ENCODE peak calls at places on chromosomes 16 and 17, in six cellular contexts. One of them, this sample, is unnamed.

GRCh38 chr16:84874004-84874435 is 54.2 kb downstream of the CRISPLD2 start:
- DNase-seq in PC-9: no peak
- DNase-seq in AG10803: no peak
- DNase-seq in foreskin fibroblast: no peak
- DNase-seq in prostate gland: no peak
- DNase-seq in AG09309: no peak
- DNase-seq in this sample: no peak

GRCh38 chr16:28193530-28194423 is 18.0 kb downstream of the XPO6 start:
- DNase-seq in PC-9: peak
- DNase-seq in foreskin fibroblast: peak
- DNase-seq in prostate gland: no peak
- DNase-seq in AG10803: peak
- DNase-seq in AG09309: peak
- DNase-seq in this sample: peak

GRCh38 chr16:57196276-57196675 is 10.1 kb downstream of the RSPRY1 start:
- DNase-seq in AG09309: no peak
- DNase-seq in PC-9: no peak
- DNase-seq in AG10803: no peak
- DNase-seq in foreskin fibroblast: no peak
- DNase-seq in prostate gland: no peak
- DNase-seq in this sample: no peak

GRCh38 chr16:68116256-68116853 is 31.2 kb downstream of the NFATC3 start:
- DNase-seq in AG09309: peak
- DNase-seq in prostate gland: no peak
- DNase-seq in PC-9: no peak
- DNase-seq in AG10803: peak
- DNase-seq in foreskin fibroblast: peak
- DNase-seq in this sample: peak

GRCh38 chr16:17743158-17743557 is 272.4 kb upstream of the XYLT1 start:
- DNase-seq in AG09309: no peak
- DNase-seq in prostate gland: no peak
- DNase-seq in foreskin fibroblast: no peak
- DNase-seq in AG10803: no peak
- DNase-seq in PC-9: no peak
- DNase-seq in this sample: no peak

GRCh38 chr17:60134396-60135159 is 15.2 kb upstream of the CA4 start:
- DNase-seq in foreskin fibroblast: peak
- DNase-seq in prostate gland: no peak
- DNase-seq in PC-9: no peak
- DNase-seq in AG10803: peak
- DNase-seq in AG09309: no peak
- DNase-seq in this sample: peak

GRCh38 chr17:292531-293382 is 59.9 kb downstream of the RPH3AL start:
- DNase-seq in foreskin fibroblast: no peak
- DNase-seq in prostate gland: no peak
- DNase-seq in AG09309: no peak
- DNase-seq in AG10803: no peak
- DNase-seq in PC-9: no peak
- DNase-seq in this sample: no peak

GRCh38 chr17:76307299-76307965 is 644 bp downstream of the QRICH2 start:
- DNase-seq in PC-9: no peak
- DNase-seq in foreskin fibroblast: no peak
- DNase-seq in AG09309: no peak
- DNase-seq in prostate gland: no peak
- DNase-seq in AG10803: no peak
- DNase-seq in this sample: no peak

GRCh38 chr17:20096430-20096829 is 87.3 kb downstream of the SPECC1 start:
- DNase-seq in PC-9: no peak
- DNase-seq in prostate gland: no peak
- DNase-seq in AG09309: no peak
- DNase-seq in AG10803: no peak
- DNase-seq in foreskin fibroblast: no peak
- DNase-seq in this sample: no peak

GRCh38 chr16:57485916-57486857 is at the start of gene DOK4:
- DNase-seq in AG09309: no peak
- DNase-seq in foreskin fibroblast: peak
- DNase-seq in prostate gland: peak
- DNase-seq in PC-9: peak
- DNase-seq in AG10803: peak
- DNase-seq in this sample: peak

GRCh38 chr17:37476431-37477130 is 13.1 kb upstream of the DUSP14 start:
- DNase-seq in AG10803: peak
- DNase-seq in prostate gland: peak
- DNase-seq in foreskin fibroblast: peak
- DNase-seq in PC-9: peak
- DNase-seq in AG09309: no peak
- DNase-seq in this sample: no peak

GRCh38 chr17:72392056-72393010 is 271.5 kb downstream of the SOX9 start:
- DNase-seq in AG09309: peak
- DNase-seq in foreskin fibroblast: peak
- DNase-seq in prostate gland: no peak
- DNase-seq in AG10803: peak
- DNase-seq in PC-9: no peak
- DNase-seq in this sample: peak

GRCh38 chr17:82639628-82640027 is 8.6 kb downstream of the WDR45B start:
- DNase-seq in AG09309: no peak
- DNase-seq in PC-9: no peak
- DNase-seq in prostate gland: no peak
- DNase-seq in foreskin fibroblast: no peak
- DNase-seq in AG10803: no peak
- DNase-seq in this sample: no peak

GRCh38 chr16:80968386-80969113 is 38.1 kb downstream of the CMC2 start:
- DNase-seq in AG10803: peak
- DNase-seq in prostate gland: no peak
- DNase-seq in AG09309: no peak
- DNase-seq in foreskin fibroblast: peak
- DNase-seq in PC-9: no peak
- DNase-seq in this sample: peak
- TF ChIP-seq CTCF in AG10803: no peak
- TF ChIP-seq CTCF in prostate gland: no peak
- TF ChIP-seq CTCF in AG09309: no peak
- TF ChIP-seq CTCF in foreskin fibroblast: no peak
- TF ChIP-seq CTCF in PC-9: no peak
- TF ChIP-seq CTCF in this sample: no peak

GRCh38 chr17:31566247-31566991 is 174.9 kb downstream of the RAB11FIP4 start:
- DNase-seq in PC-9: no peak
- DNase-seq in AG09309: no peak
- DNase-seq in prostate gland: peak
- DNase-seq in foreskin fibroblast: no peak
- DNase-seq in AG10803: no peak
- DNase-seq in this sample: no peak

GRCh38 chr17:31564291-31564690 is 172.8 kb downstream of the RAB11FIP4 start:
- DNase-seq in PC-9: no peak
- DNase-seq in AG10803: peak
- DNase-seq in prostate gland: no peak
- DNase-seq in AG09309: no peak
- DNase-seq in foreskin fibroblast: peak
- DNase-seq in this sample: no peak

GRCh38 chr17:31566992-31567373 is 175.5 kb downstream of the RAB11FIP4 start:
- DNase-seq in AG09309: no peak
- DNase-seq in prostate gland: no peak
- DNase-seq in PC-9: no peak
- DNase-seq in AG10803: no peak
- DNase-seq in foreskin fibroblast: no peak
- DNase-seq in this sample: no peak

GRCh38 chr17:31564883-31565297 is 173.4 kb downstream of the RAB11FIP4 start:
- DNase-seq in prostate gland: no peak
- DNase-seq in AG10803: peak
- DNase-seq in PC-9: peak
- DNase-seq in AG09309: no peak
- DNase-seq in foreskin fibroblast: peak
- DNase-seq in this sample: peak

GRCh38 chr17:31565652-31566051 is 174.2 kb downstream of the RAB11FIP4 start:
- DNase-seq in prostate gland: no peak
- DNase-seq in AG10803: no peak
- DNase-seq in foreskin fibroblast: no peak
- DNase-seq in AG09309: no peak
- DNase-seq in PC-9: no peak
- DNase-seq in this sample: no peak
- H3K4me3 ChIP-seq in prostate gland: no peak
- H3K4me3 ChIP-seq in AG10803: peak
- H3K4me3 ChIP-seq in foreskin fibroblast: peak
- H3K4me3 ChIP-seq in AG09309: peak
- H3K4me3 ChIP-seq in PC-9: no peak
- H3K4me3 ChIP-seq in this sample: no peak

GRCh38 chr16:30980068-30980371 is 5.0 kb upstream of the HSD3B7 start:
- DNase-seq in AG10803: no peak
- DNase-seq in PC-9: no peak
- DNase-seq in prostate gland: no peak
- DNase-seq in AG09309: no peak
- DNase-seq in foreskin fibroblast: no peak
- DNase-seq in this sample: no peak

GRCh38 chr16:30980434-30980833 is 4.6 kb upstream of the HSD3B7 start:
- DNase-seq in prostate gland: no peak
- DNase-seq in foreskin fibroblast: no peak
- DNase-seq in AG10803: no peak
- DNase-seq in AG09309: no peak
- DNase-seq in PC-9: no peak
- DNase-seq in this sample: no peak

GRCh38 chr16:30980959-30981358 is 4.0 kb upstream of the HSD3B7 start:
- DNase-seq in foreskin fibroblast: no peak
- DNase-seq in prostate gland: no peak
- DNase-seq in AG09309: no peak
- DNase-seq in AG10803: no peak
- DNase-seq in PC-9: no peak
- DNase-seq in this sample: no peak

GRCh38 chr16:30977502-30977901 is 7.5 kb upstream of the HSD3B7 start:
- DNase-seq in AG10803: no peak
- DNase-seq in AG09309: no peak
- DNase-seq in prostate gland: no peak
- DNase-seq in PC-9: no peak
- DNase-seq in foreskin fibroblast: peak
- DNase-seq in this sample: no peak

GRCh38 chr16:30979170-30980067 is 5.6 kb upstream of the HSD3B7 start:
- DNase-seq in prostate gland: no peak
- DNase-seq in AG09309: no peak
- DNase-seq in AG10803: no peak
- DNase-seq in foreskin fibroblast: no peak
- DNase-seq in PC-9: no peak
- DNase-seq in this sample: no peak
- TF ChIP-seq CTCF in prostate gland: no peak
- TF ChIP-seq CTCF in AG09309: no peak
- TF ChIP-seq CTCF in AG10803: no peak
- TF ChIP-seq CTCF in foreskin fibroblast: no peak
- TF ChIP-seq CTCF in PC-9: no peak
- TF ChIP-seq CTCF in this sample: no peak

DNA sequence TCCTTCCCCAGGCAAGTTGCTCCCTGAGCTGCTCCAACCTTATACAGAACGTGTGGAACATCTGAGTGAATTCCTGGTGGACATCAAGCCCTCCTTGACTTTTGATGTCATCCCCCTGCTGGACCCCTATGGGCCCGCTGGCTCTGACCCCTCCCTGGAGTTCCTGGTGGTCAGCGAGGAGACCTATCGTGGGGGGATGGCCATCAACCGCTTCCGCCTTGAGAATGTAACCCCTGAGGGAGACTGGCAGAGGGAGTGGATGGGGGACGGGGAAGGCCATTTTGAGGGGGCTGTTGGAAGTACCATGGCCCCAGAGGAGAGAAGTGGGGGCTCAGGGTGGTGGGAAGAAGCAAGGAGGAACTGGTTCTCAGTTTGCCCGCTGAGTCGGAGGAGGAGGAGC is 2.0 kb downstream of the COASY start:
- DNase-seq in prostate gland: no peak
- DNase-seq in PC-9: no peak
- DNase-seq in AG10803: no peak
- DNase-seq in foreskin fibroblast: no peak
- DNase-seq in AG09309: no peak
- DNase-seq in this sample: no peak
- H3K4me3 ChIP-seq in prostate gland: no peak
- H3K4me3 ChIP-seq in PC-9: peak
- H3K4me3 ChIP-seq in AG10803: peak
- H3K4me3 ChIP-seq in foreskin fibroblast: no peak
- H3K4me3 ChIP-seq in AG09309: no peak
- H3K4me3 ChIP-seq in this sample: no peak

GRCh38 chr17:73429440-73430164 is 117.8 kb upstream of the CDC42EP4 start:
- DNase-seq in prostate gland: peak
- DNase-seq in AG09309: peak
- DNase-seq in AG10803: peak
- DNase-seq in foreskin fibroblast: peak
- DNase-seq in PC-9: peak
- DNase-seq in this sample: peak

GRCh38 chr17:73432624-73433190 is 120.9 kb upstream of the CDC42EP4 start:
- DNase-seq in prostate gland: no peak
- DNase-seq in AG09309: no peak
- DNase-seq in foreskin fibroblast: no peak
- DNase-seq in AG10803: no peak
- DNase-seq in PC-9: no peak
- DNase-seq in this sample: no peak

GRCh38 chr17:73430848-73431247 is 119.0 kb upstream of the CDC42EP4 start:
- DNase-seq in AG10803: no peak
- DNase-seq in prostate gland: no peak
- DNase-seq in foreskin fibroblast: no peak
- DNase-seq in AG09309: no peak
- DNase-seq in PC-9: no peak
- DNase-seq in this sample: no peak

GRCh38 chr17:73431401-73432205 is 119.8 kb upstream of the CDC42EP4 start:
- DNase-seq in AG10803: no peak
- DNase-seq in foreskin fibroblast: no peak
- DNase-seq in AG09309: no peak
- DNase-seq in prostate gland: no peak
- DNase-seq in PC-9: no peak
- DNase-seq in this sample: no peak

GRCh38 chr17:73430165-73430680 is 118.4 kb upstream of the CDC42EP4 start:
- DNase-seq in AG10803: no peak
- DNase-seq in PC-9: no peak
- DNase-seq in prostate gland: no peak
- DNase-seq in AG09309: no peak
- DNase-seq in foreskin fibroblast: no peak
- DNase-seq in this sample: no peak
- TF ChIP-seq CTCF in AG10803: no peak
- TF ChIP-seq CTCF in PC-9: no peak
- TF ChIP-seq CTCF in prostate gland: no peak
- TF ChIP-seq CTCF in AG09309: no peak
- TF ChIP-seq CTCF in foreskin fibroblast: no peak
- TF ChIP-seq CTCF in this sample: no peak

GRCh38 chr16:706189-707061 is 824 bp upstream of the FBXL16 start:
- DNase-seq in foreskin fibroblast: no peak
- DNase-seq in AG10803: no peak
- DNase-seq in prostate gland: no peak
- DNase-seq in AG09309: no peak
- DNase-seq in PC-9: no peak
- DNase-seq in this sample: no peak
- H3K4me3 ChIP-seq in foreskin fibroblast: no peak
- H3K4me3 ChIP-seq in AG10803: no peak
- H3K4me3 ChIP-seq in prostate gland: no peak
- H3K4me3 ChIP-seq in AG09309: no peak
- H3K4me3 ChIP-seq in PC-9: no peak
- H3K4me3 ChIP-seq in this sample: no peak

GRCh38 chr17:38864636-38865398 is 5.0 kb upstream of the LASP1 start:
- DNase-seq in PC-9: no peak
- DNase-seq in foreskin fibroblast: peak
- DNase-seq in prostate gland: no peak
- DNase-seq in AG09309: no peak
- DNase-seq in AG10803: no peak
- DNase-seq in this sample: peak
- TF ChIP-seq CTCF in PC-9: no peak
- TF ChIP-seq CTCF in foreskin fibroblast: peak
- TF ChIP-seq CTCF in prostate gland: no peak
- TF ChIP-seq CTCF in AG09309: peak
- TF ChIP-seq CTCF in AG10803: peak
- TF ChIP-seq CTCF in this sample: peak

GRCh38 chr16:85908444-85908843 is 9.5 kb downstream of the IRF8 start:
- DNase-seq in AG10803: no peak
- DNase-seq in AG09309: no peak
- DNase-seq in prostate gland: no peak
- DNase-seq in foreskin fibroblast: no peak
- DNase-seq in PC-9: no peak
- DNase-seq in this sample: no peak
- H3K4me3 ChIP-seq in AG10803: no peak
- H3K4me3 ChIP-seq in AG09309: no peak
- H3K4me3 ChIP-seq in prostate gland: no peak
- H3K4me3 ChIP-seq in foreskin fibroblast: no peak
- H3K4me3 ChIP-seq in PC-9: no peak
- H3K4me3 ChIP-seq in this sample: no peak